ENCODE peak calls at places on chromosomes 12 and 14, in ten cellular contexts. D is cardiac muscle cell; Z is pancreas; P is glomerular endothelial cell; G is adrenal gland; Y is fibroblast of pulmonary artery; L is C1 segment of cervical spinal cord; B is psoas muscle; A is NCI-H2081; R is activated naive CD4-positive, alpha-beta T cell treated with anti-CD3 and anti-CD28 coated beads for 36 hours. H is an unnamed sample.

GRCh38 chr12:113428482-113428881 is 6.3 kb downstream of the SDSL start:
- DNase-seq in D (no peak), Z (no peak), P (no peak), G (no peak), Y (no peak), L (no peak), B (no peak), A (no peak), R (no peak), H (no peak)

GRCh38 chr12:67482751-67483661 is 165.5 kb upstream of the DYRK2 start:
- DNase-seq in D (peak; percentile 74), Z (peak; percentile 32), P (no peak), G (peak; percentile 70), Y (peak; percentile 45), L (peak; percentile 20), B (peak; percentile 72), A (peak; percentile 20), R (peak; percentile 95), H (peak; percentile 1)

GRCh38 chr12:118220697-118221096 is 84.8 kb downstream of the PEBP1 start:
- DNase-seq in D (no peak), Z (no peak), P (no peak), G (no peak), Y (no peak), L (no peak), B (no peak), A (no peak), R (no peak), H (peak; percentile 3)

GRCh38 chr12:131734336-131735152 is 23.7 kb downstream of the SFSWAP start:
- DNase-seq in D (no peak), Z (no peak), P (no peak), G (no peak), Y (no peak), L (no peak), B (no peak), A (no peak), R (no peak), H (no peak)

GRCh38 chr12:8912910-8913309 is 1.4 kb upstream of the PHC1 start:
- DNase-seq in D (no peak), Z (peak; percentile 24), P (no peak), G (no peak), Y (no peak), L (no peak), B (no peak), A (no peak), R (no peak), H (no peak)

GRCh38 chr14:79017561-79017960 is 847.4 kb downstream of the NRXN3 start:
- DNase-seq in D (no peak), Z (no peak), P (no peak), G (no peak), Y (no peak), L (no peak), B (no peak), A (no peak), R (no peak), H (no peak)

GRCh38 chr14:55605793-55606192 is 25.8 kb downstream of the KTN1 start:
- DNase-seq in D (no peak), Z (no peak), P (no peak), G (no peak), Y (no peak), L (no peak), B (no peak), A (no peak), R (no peak), H (no peak)

GRCh38 chr12:122856999-122857671 is 21.9 kb downstream of the HIP1R start:
- DNase-seq in D (no peak), Z (no peak), P (no peak), G (no peak), Y (peak; percentile 22), L (no peak), B (no peak), A (no peak), R (no peak), H (peak; percentile 42)

GRCh38 chr12:21300632-21301031 is 34.1 kb downstream of the SLCO1A2 start:
- DNase-seq in D (no peak), Z (no peak), P (no peak), G (no peak), Y (no peak), L (no peak), B (no peak), A (no peak), R (no peak), H (no peak)

GRCh38 chr14:96053600-96054381 is 14.6 kb downstream of the C14orf132 start:
- DNase-seq in D (peak; percentile 94), Z (peak; percentile 20), P (no peak), G (no peak), Y (peak; percentile 91), L (peak; percentile 31), B (no peak), A (peak; percentile 25), R (no peak), H (peak; percentile 87)

GRCh38 chr12:95600567-95600966 is 49.3 kb upstream of the USP44 start:
- DNase-seq in D (no peak), Z (no peak), P (no peak), G (no peak), Y (no peak), L (no peak), B (peak; percentile 59), A (no peak), R (no peak), H (no peak)

GRCh38 chr14:50023671-50024490 is 92.5 kb downstream of the VCPKMT start:
- DNase-seq in D (peak; percentile 67), Z (no peak), P (no peak), G (no peak), Y (peak; percentile 65), L (no peak), B (no peak), A (no peak), R (no peak), H (no peak)

GRCh38 chr14:38255408-38255672 is 553 bp downstream of the CLEC14A start:
- DNase-seq in D (peak; percentile 55), Z (no peak), P (no peak), G (no peak), Y (no peak), L (no peak), B (peak; percentile 53), A (no peak), R (peak; percentile 14), H (no peak)

GRCh38 chr12:132600048-132601032 is 10.0 kb downstream of the LRCOL1 start:
- DNase-seq in D (peak; percentile 79), Z (no peak), P (no peak), G (peak; percentile 75), Y (peak; percentile 71), L (peak; percentile 24), B (peak; percentile 82), A (peak; percentile 71), R (peak; percentile 60), H (no peak)

GRCh38 chr14:99195602-99196309 is 76.2 kb downstream of the BCL11B start:
- DNase-seq in D (no peak), Z (no peak), P (no peak), G (peak; percentile 25), Y (no peak), L (no peak), B (no peak), A (no peak), R (no peak), H (no peak)

GRCh38 chr14:33282811-33283210 is 344.1 kb downstream of the NPAS3 start:
- DNase-seq in D (no peak), Z (no peak), P (no peak), G (no peak), Y (peak; percentile 5), L (no peak), B (no peak), A (no peak), R (no peak), H (no peak)

GRCh38 chr12:110312581-110313360 is 31.7 kb downstream of the ATP2A2 start:
- DNase-seq in D (peak; percentile 84), Z (no peak), P (peak; percentile 71), G (peak; percentile 34), Y (peak; percentile 85), L (no peak), B (no peak), A (no peak), R (peak; percentile 31), H (no peak)

GRCh38 chr14:92902191-92902590 is 20.8 kb upstream of the CHGA start:
- DNase-seq in D (no peak), Z (no peak), P (no peak), G (no peak), Y (no peak), L (no peak), B (no peak), A (no peak), R (no peak), H (no peak)

GRCh38 chr12:30955214-30955613 is 28.7 kb downstream of the TSPAN11 start:
- DNase-seq in D (no peak), Z (no peak), P (no peak), G (no peak), Y (no peak), L (no peak), B (no peak), A (no peak), R (no peak), H (no peak)

GRCh38 chr14:66360526-66360925 is 125.6 kb upstream of the CCDC196 start:
- DNase-seq in D (no peak), Z (no peak), P (no peak), G (no peak), Y (no peak), L (no peak), B (no peak), A (no peak), R (no peak), H (no peak)

GRCh38 chr14:71943695-71944018 is 11.4 kb downstream of the RGS6 start:
- DNase-seq in D (no peak), Z (no peak), P (no peak), G (no peak), Y (no peak), L (no peak), B (no peak), A (no peak), R (no peak), H (no peak)

GRCh38 chr14:51873221-51873893 is 12.9 kb downstream of the GNG2 start:
- DNase-seq in D (peak; percentile 90), Z (no peak), P (peak; percentile 78), G (no peak), Y (peak; percentile 94), L (no peak), B (no peak), A (peak; percentile 62), R (peak; percentile 79), H (peak; percentile 87)

GRCh38 chr14:95040723-95041476 is 116.4 kb downstream of the DICER1 start:
- DNase-seq in D (no peak), Z (no peak), P (no peak), G (no peak), Y (no peak), L (no peak), B (no peak), A (no peak), R (no peak), H (no peak)

GRCh38 chr12:104351023-104351983 is 47.8 kb downstream of the EID3 start:
- DNase-seq in D (no peak), Z (no peak), P (no peak), G (no peak), Y (no peak), L (no peak), B (no peak), A (no peak), R (no peak), H (no peak)

GRCh38 chr12:103456006-103456405 is 39.8 kb downstream of the C12orf42 start:
- DNase-seq in D (no peak), Z (no peak), P (no peak), G (no peak), Y (no peak), L (no peak), B (no peak), A (no peak), R (no peak), H (no peak)

GRCh38 chr12:120761581-120761980 is 36.0 kb downstream of the ACADS start:
- DNase-seq in D (peak; percentile 84), Z (no peak), P (no peak), G (no peak), Y (peak; percentile 92), L (no peak), B (no peak), A (peak; percentile 2), R (no peak), H (no peak)

GRCh38 chr14:66443785-66444184 is 42.4 kb upstream of the CCDC196 start:
- DNase-seq in D (no peak), Z (no peak), P (no peak), G (no peak), Y (no peak), L (no peak), B (peak; percentile 59), A (no peak), R (no peak), H (no peak)

GRCh38 chr12:29148065-29148957 is 767 bp upstream of the FAR2 start:
- DNase-seq in D (peak; percentile 56), Z (no peak), P (no peak), G (peak; percentile 40), Y (peak; percentile 36), L (no peak), B (peak; percentile 55), A (no peak), R (no peak), H (no peak)